ENCODE peak calls at places on chromosome 7, in six cellular contexts. D, O, S, I, Y and H are unnamed samples.

GRCh38 chr7:108492742-108493141 is 33.2 kb downstream of the PNPLA8 start:
- DNase-seq in D (no peak), O (no peak), S (no peak), I (no peak), Y (no peak), H (peak; percentile 57)

GRCh38 chr7:21352540-21353387 is 75.1 kb upstream of the SP4 start:
- DNase-seq in D (no peak), O (no peak), S (no peak), I (no peak), Y (no peak), H (no peak)

GRCh38 chr7:115227473-115228235 is 305.8 kb downstream of the MDFIC start:
- DNase-seq in D (no peak), O (no peak), S (no peak), I (no peak), Y (no peak), H (no peak)

GRCh38 chr7:833601-834258 is 1.5 kb downstream of the SUN1 start:
- DNase-seq in D (no peak), O (no peak), S (no peak), I (peak; percentile 30), Y (peak; percentile 26), H (no peak)

GRCh38 chr7:42605381-42605780 is 306.5 kb downstream of the C7orf25 start:
- DNase-seq in D (no peak), O (no peak), S (peak; percentile 14), I (no peak), Y (no peak), H (no peak)

GRCh38 chr7:82441916-82442478 is 1.6 kb downstream of the CACNA2D1 start:
- DNase-seq in D (no peak), O (no peak), S (no peak), I (peak; percentile 41), Y (peak; percentile 41), H (peak; percentile 85)

GRCh38 chr7:111516612-111517011 is 45.7 kb downstream of the IMMP2L start:
- DNase-seq in D (no peak), O (no peak), S (no peak), I (no peak), Y (no peak), H (no peak)

GRCh38 chr7:14761506-14762296 is 140.8 kb downstream of the DGKB start:
- DNase-seq in D (no peak), O (no peak), S (no peak), I (peak; percentile 79), Y (peak; percentile 50), H (no peak)

GRCh38 chr7:102072636-102073209 is 213.9 kb upstream of the SH2B2 start:
- DNase-seq in D (no peak), O (no peak), S (no peak), I (peak; percentile 12), Y (no peak), H (no peak)
- H4K8ac ChIP-seq in D (no peak overlapping the region), O (no peak overlapping the region), S (no peak overlapping the region), I (no peak overlapping the region), Y (no peak overlapping the region), H (no peak overlapping the region)

GRCh38 chr7:63114371-63114985 is 884.2 kb upstream of the ZNF722 start:
- DNase-seq in D (no peak), O (no peak), S (no peak), I (no peak), Y (no peak), H (no peak)
- H2BK15ac ChIP-seq in D (no peak overlapping the region), O (no peak overlapping the region), S (no peak overlapping the region), I (no peak overlapping the region), Y (no peak overlapping the region), H (no peak overlapping the region)

GRCh38 chr7:16660702-16661464 is 14.9 kb downstream of the BZW2 start:
- DNase-seq in D (no peak), O (no peak), S (no peak), I (peak; percentile 86), Y (peak; percentile 67), H (no peak)
- H4K8ac ChIP-seq in D (no peak overlapping the region), O (no peak overlapping the region), S (no peak overlapping the region), I (peak overlapping the region; percentile 83), Y (no peak overlapping the region), H (no peak overlapping the region)

GRCh38 chr7:94052398-94053180 is 48.4 kb upstream of the BET1 start:
- DNase-seq in D (no peak), O (no peak), S (no peak), I (no peak), Y (no peak), H (no peak)
- H2BK15ac ChIP-seq in D (no peak overlapping the region), O (no peak overlapping the region), S (no peak overlapping the region), I (no peak overlapping the region), Y (no peak overlapping the region), H (no peak overlapping the region)

GRCh38 chr7:102396710-102397019 is 502 bp downstream of the PRKRIP1 start:
- DNase-seq in D (no peak), O (no peak), S (no peak), I (no peak), Y (no peak), H (no peak)
- H4K8ac ChIP-seq in D (no peak overlapping the region), O (peak overlapping the region; percentile 98), S (no peak overlapping the region), I (peak overlapping the region; percentile 90), Y (peak overlapping the region; percentile 90), H (no peak overlapping the region)